ENCODE peak calls at places on chromosomes 3 and 15, in eight cellular contexts. One of them, this sample, is unnamed.

GRCh38 chr3:190003730-190004129 is 117.0 kb downstream of the P3H2 start:
- DNase-seq in cardiac fibroblast: peak; percentile 95
- DNase-seq in ovary: no peak
- DNase-seq in lower lobe of right lung: no peak
- DNase-seq in testis: no peak
- DNase-seq in thyroid gland: no peak
- DNase-seq in heart right ventricle: no peak
- DNase-seq in HCT116: peak; percentile 22
- DNase-seq in this sample: no peak

GRCh38 chr3:42183991-42184621 is 81.9 kb downstream of the CCK start:
- DNase-seq in cardiac fibroblast: no peak
- DNase-seq in ovary: no peak
- DNase-seq in lower lobe of right lung: no peak
- DNase-seq in testis: no peak
- DNase-seq in thyroid gland: no peak
- DNase-seq in heart right ventricle: no peak
- DNase-seq in HCT116: no peak
- DNase-seq in this sample: no peak

GRCh38 chr3:150870406-150870805 is 34.8 kb downstream of the MINDY4B start:
- DNase-seq in cardiac fibroblast: peak; percentile 61
- DNase-seq in ovary: no peak
- DNase-seq in lower lobe of right lung: no peak
- DNase-seq in testis: no peak
- DNase-seq in thyroid gland: no peak
- DNase-seq in heart right ventricle: no peak
- DNase-seq in HCT116: no peak
- DNase-seq in this sample: no peak

GRCh38 chr15:89809093-89809786 is 5.4 kb downstream of the ANPEP start:
- DNase-seq in cardiac fibroblast: peak; percentile 42
- DNase-seq in ovary: no peak
- DNase-seq in lower lobe of right lung: peak; percentile 24
- DNase-seq in testis: no peak
- DNase-seq in thyroid gland: no peak
- DNase-seq in heart right ventricle: no peak
- DNase-seq in HCT116: no peak
- DNase-seq in this sample: no peak

GRCh38 chr3:64616953-64617352 is 70.8 kb downstream of the ADAMTS9 start:
- DNase-seq in cardiac fibroblast: no peak
- DNase-seq in ovary: no peak
- DNase-seq in lower lobe of right lung: no peak
- DNase-seq in testis: no peak
- DNase-seq in thyroid gland: no peak
- DNase-seq in heart right ventricle: peak; percentile 57
- DNase-seq in HCT116: no peak
- DNase-seq in this sample: peak; percentile 53

GRCh38 chr3:39038165-39038564 is 13.6 kb downstream of the SCN11A start:
- DNase-seq in cardiac fibroblast: peak; percentile 59
- DNase-seq in ovary: no peak
- DNase-seq in lower lobe of right lung: no peak
- DNase-seq in testis: no peak
- DNase-seq in thyroid gland: no peak
- DNase-seq in heart right ventricle: no peak
- DNase-seq in HCT116: no peak
- DNase-seq in this sample: no peak

GRCh38 chr15:80512729-80513670 is 108.8 kb downstream of the ARNT2 start:
- DNase-seq in cardiac fibroblast: peak; percentile 20
- DNase-seq in ovary: no peak
- DNase-seq in lower lobe of right lung: no peak
- DNase-seq in testis: peak; percentile 45
- DNase-seq in thyroid gland: peak; percentile 66
- DNase-seq in heart right ventricle: peak; percentile 24
- DNase-seq in HCT116: peak; percentile 6
- DNase-seq in this sample: no peak

GRCh38 chr3:190266915-190267290 is 55.3 kb downstream of the CLDN1 start:
- DNase-seq in cardiac fibroblast: peak; percentile 32
- DNase-seq in ovary: no peak
- DNase-seq in lower lobe of right lung: no peak
- DNase-seq in testis: no peak
- DNase-seq in thyroid gland: no peak
- DNase-seq in heart right ventricle: no peak
- DNase-seq in HCT116: no peak
- DNase-seq in this sample: no peak

GRCh38 chr3:155805204-155805801 is 775 bp downstream of the C3orf33 start:
- DNase-seq in cardiac fibroblast: peak; percentile 35
- DNase-seq in ovary: peak; percentile 45
- DNase-seq in lower lobe of right lung: peak; percentile 49
- DNase-seq in testis: peak; percentile 62
- DNase-seq in thyroid gland: no peak
- DNase-seq in heart right ventricle: no peak
- DNase-seq in HCT116: peak; percentile 12
- DNase-seq in this sample: no peak

GRCh38 chr3:56858331-56858730 is 56.6 kb upstream of the ARHGEF3 start:
- DNase-seq in cardiac fibroblast: no peak
- DNase-seq in ovary: no peak
- DNase-seq in lower lobe of right lung: no peak
- DNase-seq in testis: no peak
- DNase-seq in thyroid gland: no peak
- DNase-seq in heart right ventricle: no peak
- DNase-seq in HCT116: no peak
- DNase-seq in this sample: no peak

GRCh38 chr3:139427283-139428060 is 38.0 kb upstream of the COPB2 start:
- DNase-seq in cardiac fibroblast: peak; percentile 85
- DNase-seq in ovary: peak; percentile 28
- DNase-seq in lower lobe of right lung: no peak
- DNase-seq in testis: no peak
- DNase-seq in thyroid gland: no peak
- DNase-seq in heart right ventricle: peak; percentile 40
- DNase-seq in HCT116: peak; percentile 60
- DNase-seq in this sample: no peak

GRCh38 chr3:134426660-134427181 is 52.5 kb upstream of the AMOTL2 start:
- DNase-seq in cardiac fibroblast: peak; percentile 81
- DNase-seq in ovary: no peak
- DNase-seq in lower lobe of right lung: no peak
- DNase-seq in testis: no peak
- DNase-seq in thyroid gland: no peak
- DNase-seq in heart right ventricle: no peak
- DNase-seq in HCT116: no peak
- DNase-seq in this sample: no peak

GRCh38 chr3:5929027-5929426 is 741.5 kb downstream of the EDEM1 start:
- DNase-seq in cardiac fibroblast: no peak
- DNase-seq in ovary: no peak
- DNase-seq in lower lobe of right lung: no peak
- DNase-seq in testis: no peak
- DNase-seq in thyroid gland: no peak
- DNase-seq in heart right ventricle: no peak
- DNase-seq in HCT116: no peak
- DNase-seq in this sample: no peak

GRCh38 chr15:76843269-76843668 is 61.9 kb downstream of the SCAPER start:
- DNase-seq in cardiac fibroblast: no peak
- DNase-seq in ovary: no peak
- DNase-seq in lower lobe of right lung: no peak
- DNase-seq in testis: no peak
- DNase-seq in thyroid gland: no peak
- DNase-seq in heart right ventricle: no peak
- DNase-seq in HCT116: no peak
- DNase-seq in this sample: no peak

DNA sequence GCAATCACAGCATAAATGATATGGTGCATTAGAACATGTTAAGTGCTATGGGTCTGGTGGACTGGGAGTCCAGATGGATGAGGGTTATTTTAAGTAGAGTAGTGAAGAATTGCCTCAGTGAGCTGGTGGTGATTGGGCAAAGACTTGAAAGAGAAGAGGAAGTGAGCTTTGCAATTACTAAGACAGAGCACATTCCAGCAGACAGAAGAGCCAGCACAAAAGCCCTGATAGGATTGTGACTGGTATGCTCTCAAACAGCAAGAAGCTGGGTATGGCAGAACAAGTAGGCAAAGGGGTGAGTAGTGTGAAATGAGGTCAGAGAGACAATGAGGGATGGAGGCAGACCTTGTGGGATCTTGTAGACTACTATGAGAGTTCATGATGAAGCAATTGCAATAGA is 2.0 kb upstream of the ACKR4 start:
- DNase-seq in cardiac fibroblast: peak; percentile 82
- DNase-seq in ovary: no peak
- DNase-seq in lower lobe of right lung: no peak
- DNase-seq in testis: no peak
- DNase-seq in thyroid gland: no peak
- DNase-seq in heart right ventricle: no peak
- DNase-seq in HCT116: no peak
- DNase-seq in this sample: no peak
- H3K4me3 ChIP-seq in cardiac fibroblast: no peak overlapping the region
- H3K4me3 ChIP-seq in ovary: no peak overlapping the region
- H3K4me3 ChIP-seq in lower lobe of right lung: no peak overlapping the region
- H3K4me3 ChIP-seq in testis: no peak overlapping the region
- H3K4me3 ChIP-seq in thyroid gland: no peak overlapping the region
- H3K4me3 ChIP-seq in heart right ventricle: no peak overlapping the region
- H3K4me3 ChIP-seq in HCT116: no peak overlapping the region
- H3K4me3 ChIP-seq in this sample: no peak overlapping the region

GRCh38 chr3:120567370-120568197 is 28.6 kb upstream of the NDUFB4 start:
- DNase-seq in cardiac fibroblast: peak; percentile 59
- DNase-seq in ovary: peak; percentile 51
- DNase-seq in lower lobe of right lung: no peak
- DNase-seq in testis: peak; percentile 56
- DNase-seq in thyroid gland: no peak
- DNase-seq in heart right ventricle: no peak
- DNase-seq in HCT116: no peak
- DNase-seq in this sample: no peak
- H3K4me3 ChIP-seq in cardiac fibroblast: no peak overlapping the region
- H3K4me3 ChIP-seq in ovary: no peak overlapping the region
- H3K4me3 ChIP-seq in lower lobe of right lung: no peak overlapping the region
- H3K4me3 ChIP-seq in testis: no peak overlapping the region
- H3K4me3 ChIP-seq in thyroid gland: no peak overlapping the region
- H3K4me3 ChIP-seq in heart right ventricle: no peak overlapping the region
- H3K4me3 ChIP-seq in HCT116: peak overlapping the region; percentile 8
- H3K4me3 ChIP-seq in this sample: no peak overlapping the region

DNA sequence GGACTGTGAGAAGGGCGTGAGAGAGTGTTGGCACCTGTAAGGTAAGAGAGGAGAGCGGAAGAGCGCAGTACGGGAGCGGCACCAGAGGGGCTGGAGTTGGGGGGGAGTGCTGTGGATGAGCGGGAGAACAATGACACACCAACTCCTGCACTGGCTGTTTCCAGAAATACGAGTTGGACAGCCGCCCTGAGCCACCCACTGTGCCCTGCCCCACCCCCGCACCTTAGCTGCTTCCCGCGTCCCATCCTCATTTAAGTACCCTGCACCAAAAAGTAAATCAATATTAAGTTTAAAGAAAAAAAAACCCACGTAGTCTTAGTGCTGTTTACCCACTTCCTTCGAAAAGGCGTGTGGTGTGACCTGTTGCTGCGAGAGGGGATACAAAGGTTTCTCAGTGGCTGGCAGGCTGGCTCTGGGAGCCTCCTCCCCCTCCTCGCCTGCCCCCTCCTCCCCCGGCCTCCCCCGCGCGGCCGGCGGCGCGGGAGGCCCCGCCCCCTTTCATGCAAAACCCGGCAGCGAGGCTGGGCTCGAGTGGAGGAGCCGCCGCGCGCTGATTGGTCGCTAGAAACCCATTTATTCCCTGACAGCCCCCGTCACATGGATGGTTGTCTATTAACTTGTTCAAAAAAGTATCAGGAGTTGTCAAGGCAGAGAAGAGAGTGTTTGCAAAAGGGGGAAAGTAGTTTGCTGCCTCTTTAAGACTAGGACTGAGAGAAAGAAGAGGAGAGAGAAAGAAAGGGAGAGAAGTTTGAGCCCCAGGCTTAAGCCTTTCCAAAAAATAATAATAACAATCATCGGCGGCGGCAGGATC is at the start of gene SOX2:
- DNase-seq in cardiac fibroblast: peak; percentile 30
- DNase-seq in ovary: peak; percentile 29
- DNase-seq in lower lobe of right lung: peak; percentile 74
- DNase-seq in testis: peak; percentile 83
- DNase-seq in thyroid gland: peak; percentile 24
- DNase-seq in heart right ventricle: no peak
- DNase-seq in HCT116: peak; percentile 38
- DNase-seq in this sample: no peak
- H3K4me3 ChIP-seq in cardiac fibroblast: no peak within 1 kb of the TSS
- H3K4me3 ChIP-seq in ovary: peak within 1 kb of the TSS; percentile 2
- H3K4me3 ChIP-seq in lower lobe of right lung: peak within 1 kb of the TSS; percentile 38
- H3K4me3 ChIP-seq in testis: peak within 1 kb of the TSS; percentile 31
- H3K4me3 ChIP-seq in thyroid gland: no peak within 1 kb of the TSS
- H3K4me3 ChIP-seq in heart right ventricle: no peak within 1 kb of the TSS
- H3K4me3 ChIP-seq in HCT116: peak within 1 kb of the TSS; percentile 26
- H3K4me3 ChIP-seq in this sample: peak within 1 kb of the TSS; percentile 19

GRCh38 chr3:195892105-195892354 is 16.3 kb downstream of the TNK2 start:
- DNase-seq in cardiac fibroblast: no peak
- DNase-seq in ovary: no peak
- DNase-seq in lower lobe of right lung: peak; percentile 77
- DNase-seq in testis: no peak
- DNase-seq in thyroid gland: no peak
- DNase-seq in heart right ventricle: no peak
- DNase-seq in HCT116: no peak
- DNase-seq in this sample: no peak

GRCh38 chr3:195893121-195893449 is 15.3 kb downstream of the TNK2 start:
- DNase-seq in cardiac fibroblast: no peak
- DNase-seq in ovary: no peak
- DNase-seq in lower lobe of right lung: no peak
- DNase-seq in testis: no peak
- DNase-seq in thyroid gland: peak; percentile 61
- DNase-seq in heart right ventricle: peak; percentile 69
- DNase-seq in HCT116: no peak
- DNase-seq in this sample: peak; percentile 78

GRCh38 chr3:195893516-195893915 is 14.8 kb downstream of the TNK2 start:
- DNase-seq in cardiac fibroblast: no peak
- DNase-seq in ovary: no peak
- DNase-seq in lower lobe of right lung: no peak
- DNase-seq in testis: no peak
- DNase-seq in thyroid gland: no peak
- DNase-seq in heart right ventricle: no peak
- DNase-seq in HCT116: no peak
- DNase-seq in this sample: no peak

GRCh38 chr3:195891431-195892104 is 16.8 kb downstream of the TNK2 start:
- DNase-seq in cardiac fibroblast: no peak
- DNase-seq in ovary: no peak
- DNase-seq in lower lobe of right lung: no peak
- DNase-seq in testis: no peak
- DNase-seq in thyroid gland: no peak
- DNase-seq in heart right ventricle: no peak
- DNase-seq in HCT116: no peak
- DNase-seq in this sample: no peak

DNA sequence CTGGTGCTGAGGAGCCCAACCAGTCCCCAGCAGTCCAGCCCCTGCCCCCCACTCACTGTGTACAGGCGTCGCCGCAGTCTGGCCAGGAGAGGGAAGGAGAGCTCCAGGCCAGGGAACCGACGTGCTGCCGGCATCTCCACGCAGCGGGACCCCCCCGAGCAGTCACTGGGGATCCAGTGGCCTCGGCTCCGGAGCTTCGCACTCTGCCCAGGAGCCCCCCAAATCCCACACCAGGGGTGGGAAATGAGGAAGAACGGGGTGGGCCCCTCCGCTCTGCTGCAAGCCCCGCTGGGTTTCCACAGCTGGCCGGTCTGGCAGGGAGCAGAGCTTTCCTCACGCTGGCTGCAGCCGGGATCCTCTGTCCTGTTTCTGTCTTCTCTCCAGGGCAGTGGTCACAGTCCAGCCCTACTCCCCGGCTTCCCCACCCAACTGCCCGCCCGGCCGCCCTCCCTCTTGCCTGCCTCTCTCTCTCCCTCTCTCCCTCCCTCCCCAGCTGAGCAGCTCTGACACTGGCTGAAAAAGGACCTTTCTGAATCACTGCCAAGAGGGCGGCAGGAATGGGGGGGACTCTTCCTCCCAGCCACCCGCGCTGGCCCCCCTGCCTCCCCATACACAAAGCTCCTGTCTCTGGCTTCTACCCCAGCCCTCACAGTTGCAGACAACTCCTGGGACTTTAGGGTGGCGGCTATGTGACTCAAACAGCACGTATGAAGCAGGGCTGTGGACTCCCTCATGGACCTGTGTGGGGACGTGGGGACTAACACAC is 15.8 kb downstream of the TNK2 start:
- DNase-seq in cardiac fibroblast: peak; percentile 87
- DNase-seq in ovary: peak; percentile 64
- DNase-seq in lower lobe of right lung: no peak
- DNase-seq in testis: peak; percentile 65
- DNase-seq in thyroid gland: peak; percentile 87
- DNase-seq in heart right ventricle: peak; percentile 79
- DNase-seq in HCT116: no peak
- DNase-seq in this sample: peak; percentile 71
- H3K4me3 ChIP-seq in cardiac fibroblast: peak overlapping the region; percentile 63
- H3K4me3 ChIP-seq in ovary: no peak overlapping the region
- H3K4me3 ChIP-seq in lower lobe of right lung: peak overlapping the region; percentile 42
- H3K4me3 ChIP-seq in testis: no peak overlapping the region
- H3K4me3 ChIP-seq in thyroid gland: no peak overlapping the region
- H3K4me3 ChIP-seq in heart right ventricle: peak overlapping the region; percentile 24
- H3K4me3 ChIP-seq in HCT116: no peak overlapping the region
- H3K4me3 ChIP-seq in this sample: peak overlapping the region; percentile 46

This sample was measured in heart left ventricle.